ENCODE peak calls at places on chromosomes 11 and 22, in five cellular contexts. Z is sigmoid colon, V is A549, W is transverse colon, A is ovary. L is an unnamed sample.

GRCh38 chr11:2444301-2445106 is at the start of the genes KCNQ1 and TRPM5:
- DNase-seq in Z (no peak), V (peak; percentile 59), W (peak; percentile 87), A (no peak), L (peak; percentile 66)

GRCh38 chr22:29214232-29214631 is 8.5 kb downstream of the EMID1 start:
- DNase-seq in Z (peak; percentile 21), V (no peak), W (no peak), A (no peak), L (no peak)

GRCh38 chr22:30275625-30276024 is 9.0 kb upstream of the OSM start:
- DNase-seq in Z (no peak), V (no peak), W (no peak), A (no peak), L (no peak)

GRCh38 chr11:20000393-20001134 is 159.7 kb downstream of the DBX1 start:
- DNase-seq in Z (no peak), V (no peak), W (no peak), A (peak; percentile 31), L (no peak)

GRCh38 chr22:40014661-40015255 is 20.0 kb downstream of the FAM83F start:
- DNase-seq in Z (no peak), V (no peak), W (no peak), A (no peak), L (no peak)

GRCh38 chr11:15816270-15816871 is 540.0 kb downstream of the SOX6 start:
- DNase-seq in Z (no peak), V (no peak), W (peak; percentile 50), A (no peak), L (no peak)

GRCh38 chr11:14861680-14862079 is 30.4 kb downstream of the CYP2R1 start:
- DNase-seq in Z (no peak), V (no peak), W (peak; percentile 73), A (no peak), L (no peak)

GRCh38 chr11:97201743-97202612 is 812.2 kb downstream of the JRKL start:
- DNase-seq in Z (no peak), V (no peak), W (no peak), A (no peak), L (no peak)

GRCh38 chr11:22674470-22675426 is 8.3 kb downstream of the GAS2 start:
- DNase-seq in Z (no peak), V (no peak), W (no peak), A (no peak), L (no peak)

GRCh38 chr11:9741260-9741659 is 77.4 kb downstream of the SWAP70 start:
- DNase-seq in Z (no peak), V (no peak), W (no peak), A (no peak), L (no peak)

GRCh38 chr11:31790649-31791048 is 20.5 kb downstream of the PAX6 start:
- DNase-seq in Z (no peak), V (no peak), W (no peak), A (no peak), L (no peak)

GRCh38 chr22:49230194-49230577 is 597.5 kb downstream of the BRD1 start:
- DNase-seq in Z (no peak), V (no peak), W (no peak), A (no peak), L (peak; percentile 40)

GRCh38 chr11:26993965-26994446 is at the start of gene FIBIN:
- DNase-seq in Z (peak; percentile 73), V (no peak), W (peak; percentile 10), A (peak; percentile 53), L (peak; percentile 79)

GRCh38 chr11:125945797-125946520 is at the start of gene VSIG10L2:
- DNase-seq in Z (no peak), V (no peak), W (no peak), A (no peak), L (no peak)

GRCh38 chr11:32420937-32421532 is 14.3 kb downstream of the WT1 start:
- DNase-seq in Z (no peak), V (no peak), W (no peak), A (no peak), L (no peak)

GRCh38 chr11:99268895-99269294 is 248.1 kb downstream of the CNTN5 start:
- DNase-seq in Z (no peak), V (no peak), W (no peak), A (no peak), L (no peak)

GRCh38 chr22:19037282-19038163 is 84.7 kb downstream of the DGCR2 start:
- DNase-seq in Z (peak; percentile 51), V (no peak), W (no peak), A (no peak), L (peak; percentile 44)

GRCh38 chr11:47143322-47143721 is 33.4 kb downstream of the ARFGAP2 start:
- DNase-seq in Z (peak; percentile 81), V (no peak), W (no peak), A (no peak), L (no peak)

DNA sequence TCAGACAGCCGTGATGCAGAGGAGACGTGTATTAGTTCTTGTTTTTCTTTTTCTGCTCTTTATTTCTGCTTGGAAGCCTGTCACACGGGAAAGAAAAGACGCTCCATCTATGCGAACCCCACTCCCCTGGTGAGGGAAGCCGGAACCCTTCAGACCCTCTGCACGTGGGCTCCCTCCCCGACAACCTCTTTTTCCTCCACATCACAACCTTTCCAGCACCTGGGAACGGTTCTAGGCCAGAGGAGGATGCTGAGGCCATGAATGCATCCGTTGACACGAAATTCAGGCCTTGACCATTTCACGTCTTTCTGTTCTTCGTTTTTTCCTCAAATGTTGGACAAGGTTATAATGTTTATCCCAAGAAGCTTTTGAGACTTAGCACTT is 85.3 kb upstream of the WNT7B start:
- DNase-seq in Z (no peak), V (no peak), W (peak; percentile 4), A (no peak), L (no peak)
- TF ChIP-seq CTCF in Z (no peak), V (no peak), W (no peak), A (no peak), L (no peak)

DNA sequence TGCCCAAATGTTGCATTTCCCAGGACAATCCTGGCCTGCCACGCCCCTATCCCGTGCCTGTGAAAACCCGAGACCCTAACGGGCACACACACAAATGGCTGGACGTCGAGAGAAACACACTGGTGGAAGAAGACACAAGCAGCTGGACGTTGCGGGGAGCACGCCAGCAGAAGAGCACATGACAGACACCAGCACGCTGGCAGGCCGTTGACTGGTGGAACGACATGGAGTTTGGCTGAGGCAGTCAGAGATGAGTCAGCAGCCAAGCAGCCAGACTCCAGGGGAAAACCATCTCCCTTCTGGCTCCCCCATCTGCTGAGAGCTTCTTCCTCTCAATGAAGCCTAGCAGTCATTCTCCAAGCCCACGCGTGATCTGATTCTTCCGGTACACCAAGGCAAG is 606.7 kb upstream of the LRRC4C start:
- DNase-seq in Z (no peak), V (no peak), W (no peak), A (no peak), L (peak; percentile 65)
- TF ChIP-seq EP300 in Z (no peak), V (no peak), W (no peak), A (no peak), L (no peak)

GRCh38 chr22:22884010-22884887 is 3.4 kb upstream of the IGLL5 start:
- DNase-seq in Z (no peak), V (peak; percentile 69), W (peak; percentile 75), A (no peak), L (peak; percentile 45)
- TF ChIP-seq CTCF in Z (peak; percentile 29), V (peak; percentile 60), W (peak; percentile 61), A (no peak), L (no peak)

DNA sequence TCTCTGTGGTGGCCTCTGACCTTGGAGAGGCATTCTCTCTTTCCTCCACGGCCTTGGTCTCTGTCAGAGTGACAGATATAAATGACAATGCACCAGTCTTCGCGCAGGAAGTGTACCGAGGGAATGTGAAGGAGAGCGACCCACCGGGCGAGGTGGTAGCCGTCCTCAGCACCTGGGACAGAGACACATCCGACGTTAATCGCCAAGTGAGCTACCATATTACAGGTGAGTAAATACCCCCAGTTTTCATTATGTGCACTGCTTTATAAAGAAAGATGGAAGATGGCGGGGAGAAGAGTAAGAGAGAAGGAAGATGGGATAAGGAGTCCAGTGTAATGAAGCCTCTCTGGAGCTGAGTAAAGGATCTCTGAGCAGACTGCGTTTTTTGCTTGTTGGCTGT is 167.8 kb upstream of the MTNR1B start:
- DNase-seq in Z (no peak), V (no peak), W (no peak), A (no peak), L (no peak)
- TF ChIP-seq EP300 in Z (no peak), V (no peak), W (no peak), A (no peak), L (no peak)

L was measured in suprapubic skin.